ENCODE peak calls at places on chromosomes 13 and 19, in four cellular contexts. M, Y, B and P are unnamed samples.

GRCh38 chr13:99265162-99265822 is 7.1 kb upstream of the GPR18 start:
- DNase-seq in M (no peak), Y (no peak), B (no peak), P (no peak)

GRCh38 chr19:8512115-8512967 is 1.6 kb downstream of the ZNF414 start:
- DNase-seq in M (peak), Y (peak), B (no peak), P (no peak)

GRCh38 chr19:18588611-18589379 is at the start of gene REX1BD:
- DNase-seq in M (peak), Y (no peak), B (peak), P (peak)

GRCh38 chr19:55227241-55228014 is 1.1 kb downstream of the TMEM86B start:
- DNase-seq in M (no peak), Y (no peak), B (no peak), P (no peak)

GRCh38 chr13:28503182-28503980 is 8.5 kb upstream of the FLT1 start:
- DNase-seq in M (no peak), Y (no peak), B (no peak), P (no peak)

GRCh38 chr19:47240996-47241918 is 10.3 kb upstream of the BBC3 start:
- DNase-seq in M (peak), Y (peak), B (peak), P (peak)

GRCh38 chr19:29804493-29804892 is 7.3 kb upstream of the CCNE1 start:
- DNase-seq in M (no peak), Y (no peak), B (no peak), P (no peak)

GRCh38 chr19:5293607-5294089 is 47.0 kb downstream of the PTPRS start:
- DNase-seq in M (peak), Y (no peak), B (peak), P (no peak)

GRCh38 chr13:50676602-50677001 is 166.9 kb downstream of the DLEU7 start:
- DNase-seq in M (no peak), Y (no peak), B (no peak), P (no peak)

GRCh38 chr19:10751109-10751972 is 33.5 kb downstream of the DNM2 start:
- DNase-seq in M (peak), Y (no peak), B (no peak), P (no peak)

GRCh38 chr13:40568672-40569350 is 97.6 kb downstream of the FOXO1 start:
- DNase-seq in M (no peak), Y (no peak), B (no peak), P (no peak)

GRCh38 chr19:51448011-51448744 is 10.1 kb downstream of the SIGLEC8 start:
- DNase-seq in M (no peak), Y (no peak), B (no peak), P (no peak)

GRCh38 chr19:16381756-16382401 is 57.3 kb downstream of the KLF2 start:
- DNase-seq in M (peak), Y (no peak), B (no peak), P (no peak)

GRCh38 chr19:46481947-46482346 is 10.6 kb upstream of the PNMA8A start:
- DNase-seq in M (no peak), Y (no peak), B (no peak), P (no peak)

GRCh38 chr19:6510618-6511017 is 8.5 kb upstream of the TUBB4A start:
- DNase-seq in M (no peak), Y (no peak), B (no peak), P (no peak)

GRCh38 chr13:112438094-112438493 is 61.9 kb downstream of the SPACA7 start:
- DNase-seq in M (no peak), Y (no peak), B (no peak), P (no peak)

GRCh38 chr19:49058592-49058991 is 1.0 kb upstream of the CGB7 start:
- DNase-seq in M (no peak), Y (no peak), B (no peak), P (no peak)

GRCh38 chr13:27712421-27712820 is 79.9 kb upstream of the GSX1 start:
- DNase-seq in M (no peak), Y (no peak), B (no peak), P (no peak)

GRCh38 chr19:50332264-50333038 is 3.3 kb upstream of the KCNC3 start:
- DNase-seq in M (peak), Y (no peak), B (peak), P (no peak)

GRCh38 chr19:42090687-42091086 is 14.7 kb downstream of the ZNF574 start:
- DNase-seq in M (no peak), Y (no peak), B (no peak), P (no peak)

GRCh38 chr13:111484129-111484925 is 163.9 kb downstream of the TEX29 start:
- DNase-seq in M (peak), Y (no peak), B (no peak), P (no peak)

DNA sequence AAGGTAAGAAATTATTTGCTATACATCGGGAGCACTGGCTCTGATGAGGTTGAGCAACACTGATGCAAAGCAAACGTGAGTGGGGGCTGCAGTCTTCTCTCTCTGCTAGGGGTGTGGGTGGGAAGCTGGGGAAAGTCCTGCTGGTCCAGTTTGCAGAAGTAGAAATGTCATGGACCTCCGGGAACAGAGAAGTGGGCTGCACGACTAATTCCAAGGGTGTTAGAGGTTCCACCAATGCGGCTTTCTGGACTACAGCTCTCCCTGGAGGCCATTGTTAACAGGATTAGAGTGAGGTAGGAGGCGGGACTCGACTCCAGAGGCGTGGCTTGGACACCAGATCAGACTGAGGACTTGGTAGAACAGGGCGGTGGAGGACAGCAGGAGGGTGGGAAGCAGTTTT is 5.7 kb upstream of the FBXO27 start:
- DNase-seq in M (peak), Y (no peak), B (no peak), P (no peak)
- TF ChIP-seq CTCF in M (peak), Y (peak), B (no peak), P (no peak)

DNA sequence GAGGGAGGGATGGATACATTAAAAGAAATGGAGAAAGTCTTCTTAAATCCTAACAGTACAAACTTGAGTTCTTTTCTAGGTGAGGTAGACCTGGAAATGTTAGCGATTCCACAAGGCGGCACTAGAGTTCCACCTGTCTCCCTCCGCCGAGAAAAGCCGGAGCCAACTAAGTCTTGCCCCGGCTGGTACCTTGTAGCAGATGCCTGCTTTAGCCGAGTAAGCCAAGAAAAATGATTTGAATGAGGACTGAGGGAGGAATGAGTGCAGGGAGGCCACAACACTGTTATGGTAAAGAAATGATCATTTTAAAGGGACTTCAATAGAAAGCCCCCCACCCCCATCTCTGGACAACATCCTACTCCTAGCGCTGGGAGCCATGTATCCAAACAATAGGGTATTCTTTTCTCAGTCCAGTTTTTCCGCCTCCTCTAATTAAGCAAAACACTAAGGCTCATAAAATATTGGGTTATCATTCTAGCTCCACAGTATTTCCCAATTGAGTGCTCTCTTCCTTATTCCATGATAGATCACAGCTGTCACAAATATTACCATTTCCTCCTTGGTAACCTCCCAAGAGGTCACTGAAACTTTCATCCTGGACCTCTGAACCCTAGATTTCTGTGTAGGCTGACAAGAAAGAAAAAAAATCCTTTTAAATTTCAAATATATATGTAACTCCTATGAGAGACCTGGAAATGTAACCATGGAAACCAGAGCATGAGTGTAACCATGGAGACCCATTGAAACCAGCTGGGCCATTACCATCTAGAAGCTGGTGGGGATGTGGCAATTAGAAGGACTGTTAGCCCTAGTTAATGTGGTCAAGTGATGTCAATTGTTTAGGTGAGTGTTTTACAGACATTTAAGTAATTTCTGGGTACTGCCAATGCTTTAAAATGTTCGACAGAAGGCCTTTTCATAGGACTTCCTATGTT is 58.3 kb downstream of the GPALPP1 start:
- DNase-seq in M (peak), Y (peak), B (peak), P (peak)
- TF ChIP-seq CTCF in M (peak), Y (peak), B (peak), P (peak)

GRCh38 chr13:108377646-108378206 is 108.2 kb downstream of the TNFSF13B start:
- DNase-seq in M (no peak), Y (no peak), B (no peak), P (no peak)

GRCh38 chr13:108369412-108369811 is 99.9 kb downstream of the TNFSF13B start:
- DNase-seq in M (no peak), Y (no peak), B (no peak), P (no peak)

GRCh38 chr13:108375772-108376171 is 106.3 kb downstream of the TNFSF13B start:
- DNase-seq in M (no peak), Y (no peak), B (no peak), P (no peak)

GRCh38 chr13:108376308-108376707 is 106.8 kb downstream of the TNFSF13B start:
- DNase-seq in M (no peak), Y (no peak), B (no peak), P (no peak)

GRCh38 chr13:108375034-108375433 is 105.5 kb downstream of the TNFSF13B start:
- DNase-seq in M (no peak), Y (no peak), B (no peak), P (no peak)
- TF ChIP-seq CTCF in M (no peak), Y (no peak), B (no peak), P (no peak)

GRCh38 chr13:33624740-33625139 is 193.2 kb upstream of the RFC3 start:
- DNase-seq in M (no peak), Y (no peak), B (no peak), P (no peak)
- TF ChIP-seq CTCF in M (no peak), Y (no peak), B (no peak), P (no peak)

GRCh38 chr19:893775-894090 is 449 bp downstream of the RNU6-9 start:
- DNase-seq in M (no peak), Y (no peak), B (no peak), P (no peak)
- TF ChIP-seq CTCF in M (no peak), Y (no peak), B (no peak), P (no peak)

GRCh38 chr13:107141767-107142166 is 573.8 kb upstream of the ARGLU1 start:
- DNase-seq in M (no peak), Y (no peak), B (no peak), P (no peak)

GRCh38 chr13:107138468-107138867 is 570.5 kb upstream of the ARGLU1 start:
- DNase-seq in M (no peak), Y (no peak), B (no peak), P (no peak)

GRCh38 chr13:107138987-107139386 is 571.0 kb upstream of the ARGLU1 start:
- DNase-seq in M (no peak), Y (no peak), B (no peak), P (no peak)

DNA sequence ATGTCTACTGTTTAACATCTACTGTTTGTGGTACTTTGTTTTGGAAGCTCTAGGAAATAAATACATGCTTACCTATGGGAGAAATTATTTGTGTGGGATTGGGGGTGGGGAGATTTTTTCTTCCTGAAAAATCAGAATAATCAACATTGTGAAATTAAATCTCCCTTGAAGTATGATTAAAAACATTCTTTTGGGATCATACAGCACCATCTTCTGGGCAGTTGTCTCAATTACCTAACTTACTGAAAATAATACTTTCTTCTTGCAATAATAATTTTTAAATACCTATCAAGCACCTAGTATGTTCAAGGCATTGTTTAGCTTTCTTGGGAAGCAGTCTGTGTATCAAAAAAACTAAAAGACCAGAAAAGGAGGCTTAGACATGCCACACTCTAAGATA is 576.5 kb upstream of the ARGLU1 start:
- DNase-seq in M (no peak), Y (no peak), B (no peak), P (no peak)
- TF ChIP-seq CTCF in M (peak), Y (no peak), B (peak), P (no peak)